ENCODE peak calls at places on chromosomes 12 and 14, in seven cellular contexts. G, S, N, Q, U, T and H are unnamed samples.

GRCh38 chr14:104559769-104560585 is 19.6 kb upstream of the C14orf180 start:
- DNase-seq in S (no peak), U (no peak), G (no peak), N (no peak), Q (no peak), T (peak; percentile 20), H (no peak)

GRCh38 chr14:104148433-104149277 is 10.3 kb downstream of the KIF26A start:
- DNase-seq in G (no peak), Q (no peak), T (no peak), S (no peak), U (no peak), N (no peak), H (no peak)

GRCh38 chr12:20317554-20317953 is 50.8 kb upstream of the PDE3A start:
- DNase-seq in T (no peak), Q (no peak), S (no peak), G (no peak), U (no peak), N (no peak), H (no peak)

GRCh38 chr12:43111608-43112007 is 440.4 kb downstream of the ADAMTS20 start:
- DNase-seq in U (no peak), Q (no peak), G (no peak), N (no peak), T (peak; percentile 25), S (no peak), H (no peak)

GRCh38 chr12:49923878-49924610 is 20.3 kb upstream of the FAIM2 start:
- DNase-seq in S (no peak), U (no peak), N (no peak), G (no peak), T (no peak), Q (no peak), H (no peak)

GRCh38 chr12:77354766-77355362 is 289.5 kb upstream of the E2F7 start:
- DNase-seq in T (no peak), Q (no peak), S (no peak), N (no peak), G (no peak), U (no peak), H (no peak)

GRCh38 chr14:69107407-69108003 is 45.4 kb downstream of the DCAF5 start:
- DNase-seq in Q (no peak), S (peak; percentile 58), G (peak; percentile 68), T (peak; percentile 75), N (peak; percentile 65), U (peak; percentile 51), H (no peak)

GRCh38 chr12:94597268-94597667 is 53.1 kb downstream of the TMCC3 start:
- DNase-seq in Q (no peak), G (no peak), T (peak; percentile 19), U (no peak), S (no peak), N (no peak), H (no peak)